ENCODE peak calls at places on chromosomes 6 and 20, in eight cellular contexts. W, E, F, X, O, N, P and U are unnamed samples.

GRCh38 chr20:3543901-3544507 is 73.2 kb downstream of the ATRN start:
- DNase-seq in N (no peak), W (no peak), X (no peak), P (no peak), E (no peak), F (no peak), O (no peak), U (no peak)

GRCh38 chr20:58361549-58361948 is 27.5 kb upstream of the VAPB start:
- DNase-seq in P (peak), W (no peak), O (no peak), E (no peak), F (peak), X (no peak), N (no peak), U (peak)

GRCh38 chr6:143468026-143468425 is 17.4 kb downstream of the PEX3 start:
- DNase-seq in X (no peak), E (no peak), W (no peak), F (no peak), N (no peak), P (no peak), O (no peak), U (no peak)

GRCh38 chr20:50921055-50921454 is 10.2 kb downstream of the ADNP start:
- DNase-seq in E (no peak), N (no peak), F (peak), X (no peak), W (no peak), O (no peak), P (no peak), U (peak)

GRCh38 chr6:109117346-109118035 is 22.2 kb downstream of the CEP57L1 start:
- DNase-seq in N (no peak), E (no peak), X (no peak), F (peak), O (no peak), P (no peak), W (no peak), U (no peak)

GRCh38 chr6:48136856-48137255 is 25.9 kb upstream of the PTCHD4 start:
- DNase-seq in P (no peak), N (no peak), O (no peak), W (no peak), X (peak), E (no peak), F (peak), U (peak)

GRCh38 chr6:108710560-108710959 is 137.7 kb upstream of the ARMC2 start:
- DNase-seq in P (no peak), F (no peak), W (no peak), N (no peak), E (no peak), O (no peak), X (no peak), U (no peak)

GRCh38 chr6:18416341-18416679 is 29.2 kb downstream of the RNF144B start:
- DNase-seq in F (no peak), P (no peak), E (no peak), N (no peak), X (no peak), W (no peak), O (no peak), U (no peak)

GRCh38 chr20:50518270-50518721 is 8.1 kb downstream of the PTPN1 start:
- DNase-seq in P (no peak), W (no peak), X (no peak), N (no peak), O (no peak), F (peak), E (no peak), U (peak)

GRCh38 chr6:152673233-152673632 is 24.5 kb upstream of the MYCT1 start:
- DNase-seq in F (no peak), X (no peak), P (no peak), W (no peak), O (no peak), N (no peak), E (no peak), U (no peak)

GRCh38 chr20:32152421-32153155 is 43.1 kb downstream of the TM9SF4 start:
- DNase-seq in E (peak), X (no peak), O (no peak), P (no peak), F (no peak), N (no peak), W (no peak), U (no peak)

GRCh38 chr6:45422541-45423110 is 44.9 kb upstream of the SUPT3H start:
- DNase-seq in X (no peak), W (peak), P (peak), E (peak), O (no peak), F (no peak), N (peak), U (peak)

GRCh38 chr6:46949662-46950280 is 28.0 kb upstream of the ADGRF5 start:
- DNase-seq in F (peak), N (no peak), E (no peak), O (no peak), P (no peak), W (peak), X (no peak), U (peak)

GRCh38 chr6:63968650-63969049 is 333.0 kb downstream of the PHF3 start:
- DNase-seq in W (no peak), P (no peak), X (no peak), E (no peak), F (no peak), O (no peak), N (no peak), U (no peak)

GRCh38 chr6:105645166-105645565 is 242.3 kb upstream of the PREP start:
- DNase-seq in W (no peak), E (no peak), N (no peak), O (no peak), F (no peak), X (no peak), P (no peak), U (no peak)

GRCh38 chr6:36755435-36756348 is 58.1 kb downstream of the RAB44 start:
- DNase-seq in P (peak), W (no peak), N (peak), F (peak), X (no peak), E (no peak), O (no peak), U (peak)

GRCh38 chr6:49906511-49906910 is 40.2 kb upstream of the CRISP1 start:
- DNase-seq in P (no peak), N (no peak), E (peak), X (no peak), W (no peak), O (peak), F (no peak), U (no peak)

GRCh38 chr20:60086936-60087562 is 128.8 kb downstream of the CDH26 start:
- DNase-seq in P (no peak), E (no peak), N (no peak), O (no peak), X (no peak), W (no peak), F (no peak), U (no peak)

GRCh38 chr20:11267131-11267761 is 593.4 kb upstream of the JAG1 start:
- DNase-seq in E (no peak), O (no peak), F (peak), W (peak), P (no peak), X (peak), N (no peak), U (peak)

GRCh38 chr20:48633620-48634257 is 194.1 kb downstream of the PREX1 start:
- DNase-seq in E (no peak), P (no peak), X (no peak), F (no peak), W (no peak), N (no peak), O (no peak), U (no peak)

GRCh38 chr20:4633780-4634179 is 87.9 kb upstream of the PRND start:
- DNase-seq in F (peak), N (no peak), P (no peak), O (no peak), X (peak), W (no peak), E (no peak), U (peak)